ENCODE peak calls at places on chromosomes 3 and 15, in six cellular contexts. One of them, this sample, is unnamed.

GRCh38 chr3:108461641-108462040 is 48.8 kb downstream of the MYH15 start:
- DNase-seq in colonic mucosa: no peak
- DNase-seq in prostate gland: no peak
- DNase-seq in psoas muscle: no peak
- DNase-seq in HCT116: no peak
- DNase-seq in PC-9: no peak
- DNase-seq in this sample: no peak

GRCh38 chr3:48565591-48566400 is 2.2 kb upstream of the UCN2 start:
- DNase-seq in colonic mucosa: no peak
- DNase-seq in prostate gland: no peak
- DNase-seq in psoas muscle: no peak
- DNase-seq in HCT116: peak
- DNase-seq in PC-9: no peak
- DNase-seq in this sample: no peak

GRCh38 chr3:69033470-69033869 is 18.7 kb downstream of the TMF1 start:
- DNase-seq in colonic mucosa: no peak
- DNase-seq in prostate gland: no peak
- DNase-seq in psoas muscle: no peak
- DNase-seq in HCT116: no peak
- DNase-seq in PC-9: no peak
- DNase-seq in this sample: no peak

GRCh38 chr15:92000709-92001108 is 147.2 kb downstream of the SLCO3A1 start:
- DNase-seq in colonic mucosa: no peak
- DNase-seq in prostate gland: no peak
- DNase-seq in psoas muscle: no peak
- DNase-seq in HCT116: no peak
- DNase-seq in PC-9: no peak
- DNase-seq in this sample: no peak

GRCh38 chr15:101201411-101202174 is 50.3 kb downstream of the CHSY1 start:
- DNase-seq in colonic mucosa: peak
- DNase-seq in prostate gland: peak
- DNase-seq in psoas muscle: peak
- DNase-seq in HCT116: peak
- DNase-seq in PC-9: no peak
- DNase-seq in this sample: peak

GRCh38 chr3:114567774-114568173 is 273.9 kb downstream of the TIGIT start:
- DNase-seq in colonic mucosa: no peak
- DNase-seq in prostate gland: no peak
- DNase-seq in psoas muscle: no peak
- DNase-seq in HCT116: no peak
- DNase-seq in PC-9: no peak
- DNase-seq in this sample: no peak

GRCh38 chr3:144189044-144189443 is 217.4 kb downstream of the DIPK2A start:
- DNase-seq in colonic mucosa: no peak
- DNase-seq in prostate gland: no peak
- DNase-seq in psoas muscle: no peak
- DNase-seq in HCT116: no peak
- DNase-seq in PC-9: no peak
- DNase-seq in this sample: no peak

GRCh38 chr3:86937306-86937791 is 53.6 kb downstream of the VGLL3 start:
- DNase-seq in colonic mucosa: no peak
- DNase-seq in prostate gland: no peak
- DNase-seq in psoas muscle: no peak
- DNase-seq in HCT116: no peak
- DNase-seq in PC-9: no peak
- DNase-seq in this sample: peak

GRCh38 chr15:97316362-97316761 is 644.1 kb upstream of the ARRDC4 start:
- DNase-seq in colonic mucosa: no peak
- DNase-seq in prostate gland: no peak
- DNase-seq in psoas muscle: no peak
- DNase-seq in HCT116: no peak
- DNase-seq in PC-9: no peak
- DNase-seq in this sample: no peak

GRCh38 chr3:99659032-99659431 is 20.6 kb downstream of the COL8A1 start:
- DNase-seq in colonic mucosa: no peak
- DNase-seq in prostate gland: no peak
- DNase-seq in psoas muscle: peak
- DNase-seq in HCT116: no peak
- DNase-seq in PC-9: no peak
- DNase-seq in this sample: peak

GRCh38 chr3:149615731-149616221 is 42.0 kb downstream of the WWTR1 start:
- DNase-seq in colonic mucosa: no peak
- DNase-seq in prostate gland: no peak
- DNase-seq in psoas muscle: no peak
- DNase-seq in HCT116: no peak
- DNase-seq in PC-9: no peak
- DNase-seq in this sample: no peak

GRCh38 chr15:25738171-25738792 is 124.8 kb downstream of the ATP10A start:
- DNase-seq in colonic mucosa: no peak
- DNase-seq in prostate gland: no peak
- DNase-seq in psoas muscle: no peak
- DNase-seq in HCT116: no peak
- DNase-seq in PC-9: no peak
- DNase-seq in this sample: no peak

GRCh38 chr3:189862385-189863023 is 231.3 kb downstream of the TP63 start:
- DNase-seq in colonic mucosa: no peak
- DNase-seq in prostate gland: no peak
- DNase-seq in psoas muscle: no peak
- DNase-seq in HCT116: no peak
- DNase-seq in PC-9: no peak
- DNase-seq in this sample: no peak

GRCh38 chr15:68315495-68316007 is 38.0 kb downstream of the FEM1B start:
- DNase-seq in colonic mucosa: no peak
- DNase-seq in prostate gland: no peak
- DNase-seq in psoas muscle: no peak
- DNase-seq in HCT116: no peak
- DNase-seq in PC-9: no peak
- DNase-seq in this sample: no peak

GRCh38 chr15:70430029-70430428 is 332.3 kb upstream of the TLE3 start:
- DNase-seq in colonic mucosa: no peak
- DNase-seq in prostate gland: no peak
- DNase-seq in psoas muscle: no peak
- DNase-seq in HCT116: no peak
- DNase-seq in PC-9: peak
- DNase-seq in this sample: no peak

GRCh38 chr3:195817578-195818135 is 5.9 kb upstream of the MUC4 start:
- DNase-seq in colonic mucosa: no peak
- DNase-seq in prostate gland: no peak
- DNase-seq in psoas muscle: no peak
- DNase-seq in HCT116: no peak
- DNase-seq in PC-9: no peak
- DNase-seq in this sample: no peak

DNA sequence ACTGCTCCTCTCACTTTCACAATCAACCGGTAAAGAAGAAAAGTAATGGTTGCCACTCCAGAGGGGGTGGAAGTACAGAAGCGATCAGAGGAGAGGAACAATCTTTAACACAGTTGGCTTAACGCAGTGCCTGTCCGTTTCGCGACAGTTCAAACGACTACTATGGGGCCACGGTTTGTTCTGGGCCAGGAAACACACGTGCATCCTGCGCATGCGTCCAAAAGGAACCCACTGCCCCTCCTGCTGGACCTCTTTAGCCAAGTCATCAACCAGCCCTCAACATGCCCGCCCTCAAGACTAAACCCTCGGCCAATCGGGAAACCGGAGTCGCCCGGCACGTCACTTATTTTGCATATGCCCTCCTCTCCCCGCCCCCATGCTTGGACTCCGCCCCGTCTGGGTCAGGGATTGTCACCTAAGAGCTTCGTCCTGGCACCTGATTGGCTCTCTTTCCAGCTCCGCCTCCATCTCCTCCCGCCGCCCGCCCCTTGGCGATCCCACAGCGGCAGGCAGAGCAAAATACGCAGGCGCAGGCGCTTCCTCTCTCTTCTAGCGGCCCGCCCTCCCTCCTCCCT is 345 bp upstream of the CDV3 start:
- DNase-seq in colonic mucosa: peak
- DNase-seq in prostate gland: peak
- DNase-seq in psoas muscle: peak
- DNase-seq in HCT116: peak
- DNase-seq in PC-9: peak
- DNase-seq in this sample: peak
- TF ChIP-seq CTCF in colonic mucosa: no peak
- TF ChIP-seq CTCF in prostate gland: peak
- TF ChIP-seq CTCF in psoas muscle: no peak
- TF ChIP-seq CTCF in HCT116: no peak
- TF ChIP-seq CTCF in PC-9: no peak
- TF ChIP-seq CTCF in this sample: no peak

DNA sequence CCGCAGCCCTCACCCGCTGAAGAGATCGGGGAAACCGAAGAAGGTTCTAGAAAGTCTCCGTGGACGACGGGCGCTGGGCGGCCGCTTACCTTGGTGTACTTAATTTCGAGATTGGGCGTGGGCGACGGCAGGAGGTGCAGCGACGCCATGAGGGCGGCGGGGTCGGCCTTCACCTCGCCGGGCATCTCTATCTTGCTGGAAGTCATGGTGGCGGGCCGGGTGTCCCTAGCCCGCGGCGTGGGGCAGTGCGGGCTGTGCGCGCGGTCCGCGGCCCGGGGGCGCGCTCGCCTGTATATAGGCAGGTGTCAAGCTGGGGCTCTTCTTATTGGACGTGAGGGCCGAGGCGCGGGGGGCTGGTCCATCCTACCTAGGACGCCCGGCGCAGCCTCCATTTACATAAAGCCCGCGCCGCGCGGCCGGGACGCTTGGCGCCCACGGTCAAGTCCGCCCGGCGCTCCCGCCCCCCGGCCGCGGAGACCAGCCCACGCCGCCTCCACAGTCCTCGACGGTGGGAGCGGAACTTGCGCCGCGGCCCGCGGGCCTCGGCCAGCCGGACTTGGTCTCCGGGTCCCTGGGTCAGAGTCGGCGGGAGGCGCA is at the start of gene ALDH1A2:
- DNase-seq in colonic mucosa: no peak
- DNase-seq in prostate gland: peak
- DNase-seq in psoas muscle: peak
- DNase-seq in HCT116: no peak
- DNase-seq in PC-9: no peak
- DNase-seq in this sample: no peak
- H3K4me3 ChIP-seq in colonic mucosa: peak
- H3K4me3 ChIP-seq in prostate gland: peak
- H3K4me3 ChIP-seq in psoas muscle: peak
- H3K4me3 ChIP-seq in HCT116: peak
- H3K4me3 ChIP-seq in PC-9: no peak
- H3K4me3 ChIP-seq in this sample: peak

DNA sequence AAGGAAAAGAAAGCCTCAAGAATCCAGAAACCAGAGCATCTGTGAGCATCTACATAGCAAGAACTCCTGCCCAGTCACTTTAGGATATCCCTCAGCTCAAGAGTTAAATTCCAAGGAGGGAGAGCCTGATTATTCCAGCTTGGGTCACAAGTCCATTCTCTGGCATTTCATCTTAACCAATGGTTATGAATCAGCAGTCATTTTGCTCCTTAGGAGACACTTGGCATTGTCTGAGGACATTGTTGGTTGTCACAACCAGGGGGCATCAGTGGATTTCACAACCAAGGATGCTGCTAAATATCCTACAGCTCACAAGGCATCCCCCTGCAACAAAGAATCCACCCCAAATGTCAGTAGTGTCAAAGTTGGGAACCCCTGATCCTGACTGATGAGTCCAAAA is 51.0 kb upstream of the LMCD1 start:
- DNase-seq in colonic mucosa: no peak
- DNase-seq in prostate gland: no peak
- DNase-seq in psoas muscle: no peak
- DNase-seq in HCT116: no peak
- DNase-seq in PC-9: no peak
- DNase-seq in this sample: no peak
- TF ChIP-seq CTCF in colonic mucosa: no peak
- TF ChIP-seq CTCF in prostate gland: no peak
- TF ChIP-seq CTCF in psoas muscle: peak
- TF ChIP-seq CTCF in HCT116: peak
- TF ChIP-seq CTCF in PC-9: no peak
- TF ChIP-seq CTCF in this sample: no peak

DNA sequence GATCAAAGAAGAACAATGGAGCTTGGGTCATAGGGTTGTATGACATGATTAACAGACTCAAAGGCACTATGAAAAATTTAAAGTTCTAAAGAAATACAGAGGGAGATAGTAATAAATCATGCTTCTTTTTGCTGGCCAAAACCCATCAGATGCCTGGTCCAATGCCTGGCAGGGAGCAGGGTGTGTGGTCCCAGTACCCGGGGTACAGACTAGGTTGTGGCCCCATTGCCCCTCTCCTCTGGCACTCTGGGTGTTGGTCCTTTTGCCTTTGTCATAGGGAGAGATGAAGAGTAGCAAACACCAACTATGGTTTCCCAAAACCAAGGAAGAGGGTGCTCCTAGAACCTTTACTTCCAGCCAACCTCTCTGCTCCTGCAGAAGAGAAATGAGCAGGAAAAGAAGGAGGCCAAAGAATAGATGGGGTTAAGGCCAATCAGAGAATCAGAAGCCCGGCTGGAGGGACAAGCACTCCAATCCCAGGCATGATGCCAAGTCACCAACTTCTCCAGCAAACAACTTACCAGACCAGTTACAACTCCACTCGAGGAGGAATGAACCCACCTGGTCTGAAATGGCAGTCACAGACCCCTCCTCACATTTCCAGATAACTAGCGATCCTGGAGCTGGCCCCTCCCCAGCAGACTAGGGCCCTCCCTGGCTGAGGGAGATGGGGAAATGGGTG is 1.8 kb downstream of the IGDCC3 start:
- DNase-seq in colonic mucosa: no peak
- DNase-seq in prostate gland: no peak
- DNase-seq in psoas muscle: no peak
- DNase-seq in HCT116: no peak
- DNase-seq in PC-9: no peak
- DNase-seq in this sample: no peak
- H3K4me3 ChIP-seq in colonic mucosa: no peak
- H3K4me3 ChIP-seq in prostate gland: no peak
- H3K4me3 ChIP-seq in psoas muscle: peak
- H3K4me3 ChIP-seq in HCT116: no peak
- H3K4me3 ChIP-seq in PC-9: no peak
- H3K4me3 ChIP-seq in this sample: no peak

GRCh38 chr3:43161684-43162512 is 56.0 kb upstream of the POMGNT2 start:
- DNase-seq in colonic mucosa: no peak
- DNase-seq in prostate gland: no peak
- DNase-seq in psoas muscle: no peak
- DNase-seq in HCT116: no peak
- DNase-seq in PC-9: no peak
- DNase-seq in this sample: no peak
- TF ChIP-seq CTCF in colonic mucosa: peak
- TF ChIP-seq CTCF in prostate gland: peak
- TF ChIP-seq CTCF in psoas muscle: peak
- TF ChIP-seq CTCF in HCT116: peak
- TF ChIP-seq CTCF in PC-9: peak
- TF ChIP-seq CTCF in this sample: no peak

GRCh38 chr15:72423256-72423655 is 25.2 kb downstream of the TMEM202 start:
- DNase-seq in colonic mucosa: no peak
- DNase-seq in prostate gland: no peak
- DNase-seq in psoas muscle: no peak
- DNase-seq in HCT116: no peak
- DNase-seq in PC-9: no peak
- DNase-seq in this sample: peak
- H3K4me3 ChIP-seq in colonic mucosa: no peak
- H3K4me3 ChIP-seq in prostate gland: no peak
- H3K4me3 ChIP-seq in psoas muscle: no peak
- H3K4me3 ChIP-seq in HCT116: no peak
- H3K4me3 ChIP-seq in PC-9: no peak
- H3K4me3 ChIP-seq in this sample: no peak

GRCh38 chr3:178022599-178022998 is 513.6 kb upstream of the KCNMB2 start:
- DNase-seq in colonic mucosa: no peak
- DNase-seq in prostate gland: no peak
- DNase-seq in psoas muscle: no peak
- DNase-seq in HCT116: peak
- DNase-seq in PC-9: no peak
- DNase-seq in this sample: peak
- TF ChIP-seq CTCF in colonic mucosa: no peak
- TF ChIP-seq CTCF in prostate gland: no peak
- TF ChIP-seq CTCF in psoas muscle: no peak
- TF ChIP-seq CTCF in HCT116: no peak
- TF ChIP-seq CTCF in PC-9: no peak
- TF ChIP-seq CTCF in this sample: no peak

GRCh38 chr3:139937674-139938279 is 2.8 kb downstream of the CLSTN2 start:
- DNase-seq in colonic mucosa: peak
- DNase-seq in prostate gland: no peak
- DNase-seq in psoas muscle: peak
- DNase-seq in HCT116: peak
- DNase-seq in PC-9: no peak
- DNase-seq in this sample: peak
- H3K4me3 ChIP-seq in colonic mucosa: no peak
- H3K4me3 ChIP-seq in prostate gland: no peak
- H3K4me3 ChIP-seq in psoas muscle: no peak
- H3K4me3 ChIP-seq in HCT116: no peak
- H3K4me3 ChIP-seq in PC-9: no peak
- H3K4me3 ChIP-seq in this sample: no peak

This sample was measured in HFF-Myc.